ENCODE peak calls at places on chromosome 5, in nine cellular contexts. O, J, H, N, P, Z, L, Q and A are unnamed samples.

GRCh38 chr5:5220896-5221295 is 80.8 kb downstream of the ADAMTS16 start:
- DNase-seq in O (no peak), J (no peak), H (no peak), N (no peak), P (no peak), Z (peak; percentile 12), L (no peak), Q (no peak), A (no peak)

GRCh38 chr5:31632460-31632859 is 6.5 kb upstream of the PDZD2 start:
- DNase-seq in O (no peak), J (no peak), H (no peak), N (no peak), P (no peak), Z (no peak), L (no peak), Q (no peak), A (no peak)

GRCh38 chr5:73818357-73818756 is 192.4 kb downstream of the ARHGEF28 start:
- DNase-seq in O (no peak), J (no peak), H (no peak), N (no peak), P (no peak), Z (peak; percentile 70), L (peak; percentile 37), Q (no peak), A (peak; percentile 90)

GRCh38 chr5:135339189-135339588 is 59.8 kb downstream of the MACROH2A1 start:
- DNase-seq in O (no peak), J (no peak), H (no peak), N (no peak), P (no peak), Z (no peak), L (no peak), Q (no peak), A (no peak)

GRCh38 chr5:10233505-10233904 is 16.2 kb downstream of the ATPSCKMT start:
- DNase-seq in O (no peak), J (peak; percentile 36), H (no peak), N (no peak), P (peak; percentile 65), Z (peak; percentile 96), L (peak; percentile 98), Q (no peak), A (peak; percentile 34)

GRCh38 chr5:176739461-176740051 is 70.8 kb upstream of the UNC5A start:
- DNase-seq in O (no peak), J (peak; percentile 8), H (no peak), N (no peak), P (peak; percentile 10), Z (no peak), L (no peak), Q (no peak), A (no peak)

GRCh38 chr5:134477462-134478245 is 47.8 kb upstream of the JADE2 start:
- DNase-seq in O (no peak), J (no peak), H (no peak), N (no peak), P (no peak), Z (no peak), L (peak; percentile 32), Q (no peak), A (no peak)

GRCh38 chr5:138752341-138752950 is 779 bp upstream of the CTNNA1 start:
- DNase-seq in O (no peak), J (no peak), H (no peak), N (peak; percentile 23), P (no peak), Z (peak; percentile 58), L (no peak), Q (no peak), A (no peak)

GRCh38 chr5:132417010-132417439 is 47.5 kb downstream of the SLC22A5 start:
- DNase-seq in O (no peak), J (no peak), H (no peak), N (peak; percentile 49), P (peak; percentile 62), Z (peak; percentile 14), L (no peak), Q (peak; percentile 78), A (no peak)

GRCh38 chr5:37816331-37816730 is 23.5 kb downstream of the GDNF start:
- DNase-seq in O (no peak), J (no peak), H (no peak), N (no peak), P (no peak), Z (no peak), L (no peak), Q (no peak), A (no peak)

GRCh38 chr5:32369032-32369431 is 56.3 kb upstream of the MTMR12 start:
- DNase-seq in O (no peak), J (no peak), H (no peak), N (no peak), P (no peak), Z (no peak), L (no peak), Q (no peak), A (no peak)